ENCODE peak calls at places on chromosome 17, in ten cellular contexts. One of them, this sample, is unnamed.
A peak's percentile ranks its signal among the peaks of the same experiment; 100 is the strongest.

GRCh38 chr17:21275579-21276339 is 8.8 kb upstream of the MAP2K3 start:
- DNase-seq in AG10803: peak; percentile 78
- DNase-seq in type B pancreatic cell: peak; percentile 93
- DNase-seq in spleen: peak; percentile 100
- DNase-seq in AG04449: no peak
- DNase-seq in activated CD8-positive, alpha-beta T cell treated with anti-CD3 and anti-CD28 coated beads for 36 hours: peak; percentile 96
- DNase-seq in transverse colon: peak; percentile 97
- DNase-seq in RWPE1: peak; percentile 94
- DNase-seq in hepatocyte: peak; percentile 94
- DNase-seq in progenitor cell of endocrine pancreas: peak; percentile 80
- DNase-seq in this sample: no peak

GRCh38 chr17:17628388-17629008 is 37.0 kb upstream of the PEMT start:
- DNase-seq in AG10803: no peak
- DNase-seq in type B pancreatic cell: no peak
- DNase-seq in spleen: peak; percentile 84
- DNase-seq in AG04449: no peak
- DNase-seq in activated CD8-positive, alpha-beta T cell treated with anti-CD3 and anti-CD28 coated beads for 36 hours: peak; percentile 58
- DNase-seq in transverse colon: peak; percentile 54
- DNase-seq in RWPE1: no peak
- DNase-seq in hepatocyte: no peak
- DNase-seq in progenitor cell of endocrine pancreas: no peak
- DNase-seq in this sample: no peak

GRCh38 chr17:17579691-17580090 is 11.8 kb downstream of the PEMT start:
- DNase-seq in AG10803: no peak
- DNase-seq in type B pancreatic cell: no peak
- DNase-seq in spleen: no peak
- DNase-seq in AG04449: no peak
- DNase-seq in activated CD8-positive, alpha-beta T cell treated with anti-CD3 and anti-CD28 coated beads for 36 hours: no peak
- DNase-seq in transverse colon: no peak
- DNase-seq in RWPE1: no peak
- DNase-seq in hepatocyte: no peak
- DNase-seq in progenitor cell of endocrine pancreas: no peak
- DNase-seq in this sample: no peak

GRCh38 chr17:18182978-18183333 is 672 bp upstream of the ALKBH5 start:
- DNase-seq in AG10803: peak; percentile 89
- DNase-seq in type B pancreatic cell: peak; percentile 87
- DNase-seq in spleen: peak; percentile 97
- DNase-seq in AG04449: peak; percentile 37
- DNase-seq in activated CD8-positive, alpha-beta T cell treated with anti-CD3 and anti-CD28 coated beads for 36 hours: peak; percentile 89
- DNase-seq in transverse colon: peak; percentile 82
- DNase-seq in RWPE1: peak; percentile 61
- DNase-seq in hepatocyte: peak; percentile 91
- DNase-seq in progenitor cell of endocrine pancreas: peak; percentile 54
- DNase-seq in this sample: peak; percentile 62

GRCh38 chr17:13947499-13947898 is 121.8 kb upstream of the COX10 start:
- DNase-seq in AG10803: peak; percentile 18
- DNase-seq in type B pancreatic cell: no peak
- DNase-seq in spleen: no peak
- DNase-seq in AG04449: no peak
- DNase-seq in activated CD8-positive, alpha-beta T cell treated with anti-CD3 and anti-CD28 coated beads for 36 hours: no peak
- DNase-seq in transverse colon: no peak
- DNase-seq in RWPE1: no peak
- DNase-seq in hepatocyte: no peak
- DNase-seq in progenitor cell of endocrine pancreas: no peak
- DNase-seq in this sample: no peak

GRCh38 chr17:49677933-49678847 is at the start of gene SPOP:
- DNase-seq in AG10803: peak; percentile 100
- DNase-seq in type B pancreatic cell: peak; percentile 99
- DNase-seq in spleen: peak; percentile 100
- DNase-seq in AG04449: peak; percentile 98
- DNase-seq in activated CD8-positive, alpha-beta T cell treated with anti-CD3 and anti-CD28 coated beads for 36 hours: peak; percentile 99
- DNase-seq in transverse colon: peak; percentile 99
- DNase-seq in RWPE1: peak; percentile 99
- DNase-seq in hepatocyte: peak; percentile 99
- DNase-seq in progenitor cell of endocrine pancreas: peak; percentile 96
- DNase-seq in this sample: peak; percentile 99

GRCh38 chr17:42279776-42280630 is 3.8 kb upstream of the STAT5B start:
- DNase-seq in AG10803: no peak
- DNase-seq in type B pancreatic cell: peak; percentile 36
- DNase-seq in spleen: no peak
- DNase-seq in AG04449: no peak
- DNase-seq in activated CD8-positive, alpha-beta T cell treated with anti-CD3 and anti-CD28 coated beads for 36 hours: no peak
- DNase-seq in transverse colon: no peak
- DNase-seq in RWPE1: no peak
- DNase-seq in hepatocyte: no peak
- DNase-seq in progenitor cell of endocrine pancreas: no peak
- DNase-seq in this sample: no peak

GRCh38 chr17:30005709-30006320 is 64.4 kb downstream of the EFCAB5 start:
- DNase-seq in AG10803: no peak
- DNase-seq in type B pancreatic cell: no peak
- DNase-seq in spleen: no peak
- DNase-seq in AG04449: no peak
- DNase-seq in activated CD8-positive, alpha-beta T cell treated with anti-CD3 and anti-CD28 coated beads for 36 hours: no peak
- DNase-seq in transverse colon: no peak
- DNase-seq in RWPE1: peak; percentile 18
- DNase-seq in hepatocyte: peak; percentile 18
- DNase-seq in progenitor cell of endocrine pancreas: no peak
- DNase-seq in this sample: no peak

GRCh38 chr17:33091271-33091670 is 99.6 kb downstream of the SPACA3 start:
- DNase-seq in AG10803: no peak
- DNase-seq in type B pancreatic cell: no peak
- DNase-seq in spleen: no peak
- DNase-seq in AG04449: no peak
- DNase-seq in activated CD8-positive, alpha-beta T cell treated with anti-CD3 and anti-CD28 coated beads for 36 hours: no peak
- DNase-seq in transverse colon: no peak
- DNase-seq in RWPE1: peak; percentile 12
- DNase-seq in hepatocyte: no peak
- DNase-seq in progenitor cell of endocrine pancreas: no peak
- DNase-seq in this sample: no peak

GRCh38 chr17:29568331-29569244 is at the start of gene TP53I13:
- DNase-seq in AG10803: peak; percentile 72
- DNase-seq in type B pancreatic cell: peak; percentile 90
- DNase-seq in spleen: peak; percentile 98
- DNase-seq in AG04449: no peak
- DNase-seq in activated CD8-positive, alpha-beta T cell treated with anti-CD3 and anti-CD28 coated beads for 36 hours: peak; percentile 92
- DNase-seq in transverse colon: peak; percentile 94
- DNase-seq in RWPE1: peak; percentile 80
- DNase-seq in hepatocyte: peak; percentile 94
- DNase-seq in progenitor cell of endocrine pancreas: peak; percentile 71
- DNase-seq in this sample: peak; percentile 58

GRCh38 chr17:60358611-60359225 is 33.2 kb downstream of the USP32 start:
- DNase-seq in AG10803: no peak
- DNase-seq in type B pancreatic cell: no peak
- DNase-seq in spleen: no peak
- DNase-seq in AG04449: no peak
- DNase-seq in activated CD8-positive, alpha-beta T cell treated with anti-CD3 and anti-CD28 coated beads for 36 hours: no peak
- DNase-seq in transverse colon: no peak
- DNase-seq in RWPE1: no peak
- DNase-seq in hepatocyte: no peak
- DNase-seq in progenitor cell of endocrine pancreas: no peak
- DNase-seq in this sample: no peak

DNA sequence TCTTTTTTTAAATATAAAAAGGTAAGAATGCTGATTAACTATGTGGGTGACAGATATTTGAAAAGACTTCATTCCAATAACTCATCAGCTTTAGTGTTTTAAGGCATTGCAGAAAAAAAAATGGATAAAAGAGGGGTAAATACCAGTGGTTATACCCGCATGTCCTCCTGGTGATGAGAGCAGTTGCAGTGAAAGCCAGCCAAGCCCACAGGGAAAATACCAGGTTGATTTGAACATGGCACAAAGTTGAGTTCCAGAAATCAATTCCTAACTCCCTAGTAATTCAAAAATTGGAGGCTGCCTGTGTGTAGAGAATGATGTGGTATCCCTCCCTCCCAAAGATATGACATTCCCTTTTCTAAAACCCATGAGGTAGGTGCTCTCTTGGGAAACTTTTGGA is 453.2 kb upstream of the SOX9 start:
- DNase-seq in AG10803: peak; percentile 50
- DNase-seq in type B pancreatic cell: no peak
- DNase-seq in spleen: no peak
- DNase-seq in AG04449: no peak
- DNase-seq in activated CD8-positive, alpha-beta T cell treated with anti-CD3 and anti-CD28 coated beads for 36 hours: no peak
- DNase-seq in transverse colon: no peak
- DNase-seq in RWPE1: no peak
- DNase-seq in hepatocyte: no peak
- DNase-seq in progenitor cell of endocrine pancreas: no peak
- DNase-seq in this sample: no peak
- TF ChIP-seq CTCF in AG10803: no peak
- TF ChIP-seq CTCF in type B pancreatic cell: no peak
- TF ChIP-seq CTCF in spleen: no peak
- TF ChIP-seq CTCF in AG04449: no peak
- TF ChIP-seq CTCF in activated CD8-positive, alpha-beta T cell treated with anti-CD3 and anti-CD28 coated beads for 36 hours: no peak
- TF ChIP-seq CTCF in transverse colon: no peak
- TF ChIP-seq CTCF in RWPE1: no peak
- TF ChIP-seq CTCF in hepatocyte: no peak
- TF ChIP-seq CTCF in progenitor cell of endocrine pancreas: no peak
- TF ChIP-seq CTCF in this sample: no peak

DNA sequence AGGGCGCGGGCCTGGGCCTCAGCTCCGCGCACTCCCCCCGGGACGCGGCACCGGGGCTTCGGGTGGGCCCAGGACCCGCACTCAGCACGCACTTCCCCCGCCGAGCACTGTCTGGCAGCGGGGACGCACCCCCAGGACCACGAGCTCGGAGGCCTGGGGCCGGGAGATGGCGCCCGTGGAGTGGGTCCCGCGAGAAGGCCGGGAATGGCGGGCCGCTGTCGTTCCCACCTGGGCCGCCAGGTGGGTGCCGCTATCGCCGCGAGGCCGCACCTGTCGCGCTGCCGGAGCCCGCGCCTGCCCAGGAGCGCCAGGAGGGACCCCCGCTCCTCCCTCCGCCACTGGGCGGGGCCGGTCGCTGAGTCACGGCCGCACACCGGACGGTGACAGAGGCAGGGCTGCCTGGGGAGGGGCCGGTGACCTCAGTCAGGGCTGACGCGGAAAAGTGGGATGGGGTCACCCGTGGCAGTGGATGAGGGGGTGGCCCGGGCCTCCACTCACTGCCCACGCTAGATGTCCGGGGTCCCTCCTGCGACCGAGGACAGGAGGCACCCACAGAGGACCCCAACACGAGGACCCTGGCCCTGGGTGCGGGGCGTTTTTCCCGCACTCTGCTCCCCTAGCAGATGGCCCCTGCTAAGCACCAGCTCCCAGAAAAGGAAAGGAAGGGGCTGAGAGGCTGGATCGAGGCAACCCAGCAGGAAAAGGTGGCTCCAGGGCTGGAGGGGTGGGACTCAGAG is 6.9 kb upstream of the ACTG1 start:
- DNase-seq in AG10803: no peak
- DNase-seq in type B pancreatic cell: no peak
- DNase-seq in spleen: peak; percentile 93
- DNase-seq in AG04449: no peak
- DNase-seq in activated CD8-positive, alpha-beta T cell treated with anti-CD3 and anti-CD28 coated beads for 36 hours: peak; percentile 78
- DNase-seq in transverse colon: peak; percentile 87
- DNase-seq in RWPE1: peak; percentile 49
- DNase-seq in hepatocyte: peak; percentile 93
- DNase-seq in progenitor cell of endocrine pancreas: peak; percentile 80
- DNase-seq in this sample: no peak
- TF ChIP-seq CTCF in AG10803: no peak
- TF ChIP-seq CTCF in type B pancreatic cell: peak; percentile 61
- TF ChIP-seq CTCF in spleen: peak; percentile 58
- TF ChIP-seq CTCF in AG04449: peak; percentile 28
- TF ChIP-seq CTCF in activated CD8-positive, alpha-beta T cell treated with anti-CD3 and anti-CD28 coated beads for 36 hours: peak; percentile 76
- TF ChIP-seq CTCF in transverse colon: peak; percentile 66
- TF ChIP-seq CTCF in RWPE1: peak; percentile 77
- TF ChIP-seq CTCF in hepatocyte: peak; percentile 45
- TF ChIP-seq CTCF in progenitor cell of endocrine pancreas: peak; percentile 72
- TF ChIP-seq CTCF in this sample: peak; percentile 89

GRCh38 chr17:56678249-56679144 is 85.0 kb downstream of the NOG start:
- DNase-seq in AG10803: no peak
- DNase-seq in type B pancreatic cell: no peak
- DNase-seq in spleen: no peak
- DNase-seq in AG04449: no peak
- DNase-seq in activated CD8-positive, alpha-beta T cell treated with anti-CD3 and anti-CD28 coated beads for 36 hours: peak; percentile 21
- DNase-seq in transverse colon: no peak
- DNase-seq in RWPE1: no peak
- DNase-seq in hepatocyte: peak; percentile 41
- DNase-seq in progenitor cell of endocrine pancreas: no peak
- DNase-seq in this sample: no peak

GRCh38 chr17:56679148-56679766 is 85.8 kb downstream of the NOG start:
- DNase-seq in AG10803: peak; percentile 36
- DNase-seq in type B pancreatic cell: no peak
- DNase-seq in spleen: no peak
- DNase-seq in AG04449: no peak
- DNase-seq in activated CD8-positive, alpha-beta T cell treated with anti-CD3 and anti-CD28 coated beads for 36 hours: peak; percentile 20
- DNase-seq in transverse colon: no peak
- DNase-seq in RWPE1: peak; percentile 49
- DNase-seq in hepatocyte: peak; percentile 51
- DNase-seq in progenitor cell of endocrine pancreas: no peak
- DNase-seq in this sample: no peak

GRCh38 chr17:56674401-56674925 is 81.0 kb downstream of the NOG start:
- DNase-seq in AG10803: no peak
- DNase-seq in type B pancreatic cell: no peak
- DNase-seq in spleen: no peak
- DNase-seq in AG04449: no peak
- DNase-seq in activated CD8-positive, alpha-beta T cell treated with anti-CD3 and anti-CD28 coated beads for 36 hours: no peak
- DNase-seq in transverse colon: no peak
- DNase-seq in RWPE1: no peak
- DNase-seq in hepatocyte: no peak
- DNase-seq in progenitor cell of endocrine pancreas: no peak
- DNase-seq in this sample: no peak

GRCh38 chr17:56675876-56676660 is 82.6 kb downstream of the NOG start:
- DNase-seq in AG10803: no peak
- DNase-seq in type B pancreatic cell: no peak
- DNase-seq in spleen: no peak
- DNase-seq in AG04449: no peak
- DNase-seq in activated CD8-positive, alpha-beta T cell treated with anti-CD3 and anti-CD28 coated beads for 36 hours: no peak
- DNase-seq in transverse colon: no peak
- DNase-seq in RWPE1: no peak
- DNase-seq in hepatocyte: no peak
- DNase-seq in progenitor cell of endocrine pancreas: no peak
- DNase-seq in this sample: no peak

DNA sequence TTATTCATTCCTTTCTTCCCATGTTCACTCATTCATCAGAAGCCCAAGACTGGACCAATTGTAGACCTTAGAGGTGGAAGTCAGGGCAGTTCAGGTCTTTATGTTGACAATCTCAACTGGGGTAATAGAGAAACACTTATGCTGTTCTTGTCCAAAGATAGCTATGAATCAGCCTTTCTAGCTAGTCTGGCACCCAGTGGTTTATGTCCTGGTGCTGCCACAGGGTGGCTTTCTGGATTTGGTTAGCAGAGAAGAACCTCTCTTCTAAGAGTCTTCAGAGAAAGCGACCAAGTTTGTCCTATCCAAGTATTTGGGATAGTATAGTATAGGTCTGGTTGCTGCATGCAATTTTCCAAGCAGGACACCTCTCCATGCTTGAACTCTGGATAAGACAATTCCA is 83.3 kb downstream of the NOG start:
- DNase-seq in AG10803: peak; percentile 28
- DNase-seq in type B pancreatic cell: no peak
- DNase-seq in spleen: no peak
- DNase-seq in AG04449: no peak
- DNase-seq in activated CD8-positive, alpha-beta T cell treated with anti-CD3 and anti-CD28 coated beads for 36 hours: no peak
- DNase-seq in transverse colon: no peak
- DNase-seq in RWPE1: no peak
- DNase-seq in hepatocyte: no peak
- DNase-seq in progenitor cell of endocrine pancreas: no peak
- DNase-seq in this sample: no peak
- TF ChIP-seq CTCF in AG10803: peak; percentile 42
- TF ChIP-seq CTCF in type B pancreatic cell: no peak
- TF ChIP-seq CTCF in spleen: no peak
- TF ChIP-seq CTCF in AG04449: no peak
- TF ChIP-seq CTCF in activated CD8-positive, alpha-beta T cell treated with anti-CD3 and anti-CD28 coated beads for 36 hours: no peak
- TF ChIP-seq CTCF in transverse colon: no peak
- TF ChIP-seq CTCF in RWPE1: no peak
- TF ChIP-seq CTCF in hepatocyte: no peak
- TF ChIP-seq CTCF in progenitor cell of endocrine pancreas: no peak
- TF ChIP-seq CTCF in this sample: no peak

GRCh38 chr17:80361495-80362220 is 53.3 kb upstream of the ENDOV start:
- DNase-seq in AG10803: no peak
- DNase-seq in type B pancreatic cell: no peak
- DNase-seq in spleen: peak; percentile 38
- DNase-seq in AG04449: no peak
- DNase-seq in activated CD8-positive, alpha-beta T cell treated with anti-CD3 and anti-CD28 coated beads for 36 hours: peak; percentile 39
- DNase-seq in transverse colon: no peak
- DNase-seq in RWPE1: peak; percentile 21
- DNase-seq in hepatocyte: no peak
- DNase-seq in progenitor cell of endocrine pancreas: no peak
- DNase-seq in this sample: no peak
- TF ChIP-seq CTCF in AG10803: peak; percentile 40
- TF ChIP-seq CTCF in type B pancreatic cell: peak; percentile 65
- TF ChIP-seq CTCF in spleen: no peak
- TF ChIP-seq CTCF in AG04449: peak; percentile 41
- TF ChIP-seq CTCF in activated CD8-positive, alpha-beta T cell treated with anti-CD3 and anti-CD28 coated beads for 36 hours: peak; percentile 61
- TF ChIP-seq CTCF in transverse colon: peak; percentile 17
- TF ChIP-seq CTCF in RWPE1: peak; percentile 26
- TF ChIP-seq CTCF in hepatocyte: peak; percentile 20
- TF ChIP-seq CTCF in progenitor cell of endocrine pancreas: peak; percentile 43
- TF ChIP-seq CTCF in this sample: peak; percentile 17